ENCODE peak calls at places on chromosomes 12 and 14, in eight cellular contexts. A is OCI-M1; Y is neural crest cell; Q is NCI-H1417; T is CD8-positive, alpha-beta T cell; R is A172; O is HTR-8/SVneo; L is GM12892. B is an unnamed sample.

GRCh38 chr12:132178314-132178713 is 34.1 kb downstream of the NOC4L start:
- DNase-seq in Y (no peak), L (no peak), Q (no peak), A (peak), R (no peak), O (no peak), T (no peak), B (no peak)

GRCh38 chr12:126581655-126582054 is 1516.4 kb downstream of the AACS start:
- DNase-seq in Q (no peak), A (no peak), T (no peak), R (no peak), L (no peak), Y (no peak), O (no peak), B (no peak)

GRCh38 chr14:36659010-36659821 is 2.4 kb upstream of the PAX9 start:
- DNase-seq in O (no peak), R (no peak), Q (no peak), T (no peak), L (no peak), A (no peak), Y (no peak), B (no peak)

GRCh38 chr12:91892081-91892855 is 253.4 kb downstream of the BTG1 start:
- DNase-seq in R (no peak), T (no peak), L (no peak), Y (no peak), O (no peak), Q (no peak), A (no peak), B (no peak)

GRCh38 chr12:41932028-41932427 is 212.6 kb downstream of the GXYLT1 start:
- DNase-seq in Q (no peak), A (no peak), T (no peak), Y (no peak), R (no peak), O (no peak), L (no peak), B (no peak)

GRCh38 chr14:59123975-59124374 is 64.5 kb upstream of the DAAM1 start:
- DNase-seq in Y (no peak), T (no peak), O (peak), R (peak), Q (no peak), L (no peak), A (peak), B (no peak)

GRCh38 chr14:61927015-61927414 is 164.8 kb downstream of the SNAPC1 start:
- DNase-seq in A (no peak), T (no peak), Y (no peak), Q (no peak), L (no peak), O (peak), R (peak), B (no peak)

GRCh38 chr12:50056629-50056976 is 793 bp upstream of the ASIC1 start:
- DNase-seq in Y (no peak), R (no peak), A (no peak), T (no peak), Q (peak), L (no peak), O (no peak), B (no peak)

GRCh38 chr12:59096246-59096645 is 175.9 kb upstream of the LRIG3 start:
- DNase-seq in L (no peak), R (no peak), A (no peak), Q (no peak), Y (no peak), O (no peak), T (no peak), B (no peak)